ENCODE peak calls at places on chromosomes 2 and 18, in seven cellular contexts. One of them, this sample, is unnamed.
A peak's percentile ranks its signal among the peaks of the same experiment; 100 is the strongest.

GRCh38 chr2:112708968-112709367 is 11.9 kb upstream of the NT5DC4 start:
- DNase-seq in DND-41: no peak
- DNase-seq in B cell: no peak
- DNase-seq in AG04449: no peak
- DNase-seq in progenitor cell of endocrine pancreas: no peak
- DNase-seq in heart left ventricle: no peak
- DNase-seq in T-helper 9 cell: no peak
- DNase-seq in this sample: no peak

GRCh38 chr2:72051971-72052505 is 95.6 kb downstream of the CYP26B1 start:
- DNase-seq in DND-41: no peak
- DNase-seq in progenitor cell of endocrine pancreas: no peak
- DNase-seq in B cell: no peak
- DNase-seq in T-helper 9 cell: no peak
- DNase-seq in heart left ventricle: no peak
- DNase-seq in AG04449: no peak
- DNase-seq in this sample: no peak

GRCh38 chr2:239285932-239286230 is 114.9 kb downstream of the HDAC4 start:
- DNase-seq in progenitor cell of endocrine pancreas: no peak
- DNase-seq in heart left ventricle: no peak
- DNase-seq in DND-41: no peak
- DNase-seq in T-helper 9 cell: no peak
- DNase-seq in B cell: no peak
- DNase-seq in AG04449: no peak
- DNase-seq in this sample: no peak

GRCh38 chr2:218396688-218397501 is 2.8 kb upstream of the CTDSP1 start:
- DNase-seq in AG04449: peak; percentile 40
- DNase-seq in DND-41: peak; percentile 92
- DNase-seq in progenitor cell of endocrine pancreas: no peak
- DNase-seq in T-helper 9 cell: peak; percentile 69
- DNase-seq in heart left ventricle: peak; percentile 87
- DNase-seq in B cell: peak; percentile 66
- DNase-seq in this sample: no peak

GRCh38 chr2:48607307-48608014 is 10.2 kb upstream of the GTF2A1L start:
- DNase-seq in B cell: no peak
- DNase-seq in T-helper 9 cell: no peak
- DNase-seq in heart left ventricle: no peak
- DNase-seq in DND-41: no peak
- DNase-seq in progenitor cell of endocrine pancreas: no peak
- DNase-seq in AG04449: no peak
- DNase-seq in this sample: no peak

GRCh38 chr2:176004925-176005324 is 2.9 kb upstream of the LNPK start:
- DNase-seq in progenitor cell of endocrine pancreas: no peak
- DNase-seq in DND-41: no peak
- DNase-seq in B cell: no peak
- DNase-seq in AG04449: no peak
- DNase-seq in T-helper 9 cell: no peak
- DNase-seq in heart left ventricle: no peak
- DNase-seq in this sample: no peak

GRCh38 chr18:46916551-46917107 is 678 bp downstream of the PIAS2 start:
- DNase-seq in T-helper 9 cell: no peak
- DNase-seq in progenitor cell of endocrine pancreas: no peak
- DNase-seq in heart left ventricle: no peak
- DNase-seq in B cell: peak; percentile 41
- DNase-seq in DND-41: peak; percentile 59
- DNase-seq in AG04449: no peak
- DNase-seq in this sample: no peak

GRCh38 chr2:100975521-100975785 is 26.6 kb upstream of the RPL31 start:
- DNase-seq in B cell: no peak
- DNase-seq in AG04449: no peak
- DNase-seq in heart left ventricle: no peak
- DNase-seq in DND-41: no peak
- DNase-seq in progenitor cell of endocrine pancreas: no peak
- DNase-seq in T-helper 9 cell: no peak
- DNase-seq in this sample: no peak

GRCh38 chr2:241563981-241564595 is 5.5 kb downstream of the BOK start:
- DNase-seq in progenitor cell of endocrine pancreas: no peak
- DNase-seq in heart left ventricle: no peak
- DNase-seq in DND-41: no peak
- DNase-seq in AG04449: no peak
- DNase-seq in T-helper 9 cell: no peak
- DNase-seq in B cell: peak; percentile 19
- DNase-seq in this sample: no peak

GRCh38 chr2:237156857-237157550 is 71.3 kb downstream of the COPS8 start:
- DNase-seq in heart left ventricle: no peak
- DNase-seq in T-helper 9 cell: no peak
- DNase-seq in DND-41: no peak
- DNase-seq in AG04449: no peak
- DNase-seq in progenitor cell of endocrine pancreas: no peak
- DNase-seq in B cell: no peak
- DNase-seq in this sample: no peak

GRCh38 chr2:69192176-69192945 is 179.4 kb downstream of the ANTXR1 start:
- DNase-seq in progenitor cell of endocrine pancreas: no peak
- DNase-seq in T-helper 9 cell: no peak
- DNase-seq in B cell: no peak
- DNase-seq in AG04449: peak; percentile 59
- DNase-seq in heart left ventricle: no peak
- DNase-seq in DND-41: no peak
- DNase-seq in this sample: peak; percentile 93

GRCh38 chr2:121076885-121077549 is 208.0 kb downstream of the TFCP2L1 start:
- DNase-seq in B cell: no peak
- DNase-seq in AG04449: no peak
- DNase-seq in T-helper 9 cell: peak; percentile 48
- DNase-seq in progenitor cell of endocrine pancreas: peak; percentile 66
- DNase-seq in DND-41: peak; percentile 72
- DNase-seq in heart left ventricle: peak; percentile 54
- DNase-seq in this sample: no peak

GRCh38 chr2:66445076-66445724 is 10.3 kb downstream of the MEIS1 start:
- DNase-seq in T-helper 9 cell: no peak
- DNase-seq in DND-41: no peak
- DNase-seq in heart left ventricle: peak; percentile 25
- DNase-seq in B cell: no peak
- DNase-seq in AG04449: no peak
- DNase-seq in progenitor cell of endocrine pancreas: no peak
- DNase-seq in this sample: peak; percentile 18

This sample was measured in GM04503.